ENCODE peak calls at places on chromosomes 16 and 17, in four cellular contexts. G is A549, U is HepG2, D is GM12878. P is an unnamed sample.

GRCh38 chr16:25063865-25064264 is 47.7 kb upstream of the LCMT1 start:
- DNase-seq in D (no peak), U (peak), G (no peak), P (no peak)

GRCh38 chr16:30434852-30435251 is 5.0 kb upstream of the DCTPP1 start:
- DNase-seq in U (no peak), G (no peak), D (no peak), P (no peak)

GRCh38 chr16:28495098-28495793 is 803 bp downstream of the APOBR start:
- DNase-seq in G (no peak), D (no peak), U (no peak), P (no peak)

GRCh38 chr16:75379911-75380847 is 53.1 kb downstream of the CFDP1 start:
- DNase-seq in D (peak), G (no peak), U (no peak), P (no peak)

GRCh38 chr17:73474370-73474988 is 162.7 kb upstream of the CDC42EP4 start:
- DNase-seq in G (peak), D (no peak), U (peak), P (peak)

GRCh38 chr17:80414508-80414802 is 512 bp upstream of the ENDOV start:
- DNase-seq in G (no peak), D (no peak), U (peak), P (no peak)

GRCh38 chr16:74939688-74940087 is 45.2 kb downstream of the WDR59 start:
- DNase-seq in U (no peak), D (no peak), G (no peak), P (no peak)

GRCh38 chr16:87864331-87864989 is 4.8 kb downstream of the SLC7A5 start:
- DNase-seq in U (no peak), D (no peak), G (no peak), P (no peak)

GRCh38 chr17:46140645-46141197 is 52.5 kb downstream of the KANSL1 start:
- DNase-seq in U (no peak), G (no peak), D (no peak), P (no peak)

GRCh38 chr17:67289174-67289876 is 44.3 kb upstream of the HELZ start:
- DNase-seq in U (no peak), G (no peak), D (no peak), P (no peak)

GRCh38 chr16:10871157-10871991 is 5.6 kb upstream of the CIITA start:
- DNase-seq in D (peak), U (peak), G (no peak), P (no peak)

GRCh38 chr16:83949724-83950001 is 3.4 kb upstream of the OSGIN1 start:
- DNase-seq in G (no peak), U (no peak), D (no peak), P (no peak)

GRCh38 chr17:75877752-75878173 is 618 bp downstream of the TRIM47 start:
- DNase-seq in D (no peak), G (no peak), U (peak), P (peak)

GRCh38 chr16:65937455-65937854 is 429.0 kb upstream of the CDH5 start:
- DNase-seq in U (no peak), G (no peak), D (no peak), P (no peak)

GRCh38 chr16:68287276-68288251 is 23.2 kb downstream of the SLC7A6OS start:
- DNase-seq in D (no peak), G (no peak), U (no peak), P (no peak)

GRCh38 chr16:72027669-72028378 is 19.3 kb downstream of the DHODH start:
- DNase-seq in G (no peak), U (peak), D (no peak), P (no peak)

GRCh38 chr16:89257757-89258465 is 40.4 kb downstream of the ZNF778 start:
- DNase-seq in G (no peak), U (no peak), D (no peak), P (peak)

GRCh38 chr16:67248401-67249177 is at the start of gene SLC9A5:
- DNase-seq in U (no peak), D (no peak), G (no peak), P (peak)

GRCh38 chr16:79282806-79283205 is 317.7 kb downstream of the MAF start:
- DNase-seq in U (no peak), D (no peak), G (no peak), P (no peak)

GRCh38 chr16:28003923-28004322 is 59.6 kb downstream of the GSG1L start:
- DNase-seq in D (no peak), G (no peak), U (no peak), P (peak)

GRCh38 chr16:75433732-75434413 is 570 bp upstream of the CFDP1 start:
- DNase-seq in D (no peak), U (peak), G (peak), P (peak)

GRCh38 chr16:90023078-90023447 is 3.8 kb upstream of the DBNDD1 start:
- DNase-seq in D (no peak), G (no peak), U (no peak), P (no peak)

GRCh38 chr16:58265480-58266052 is 29.3 kb downstream of the PRSS54 start:
- DNase-seq in G (no peak), U (no peak), D (no peak), P (no peak)

GRCh38 chr16:48949636-48950035 is 332.0 kb downstream of the CBLN1 start:
- DNase-seq in U (no peak), G (no peak), D (peak), P (no peak)

GRCh38 chr17:33964344-33964979 is 290.6 kb upstream of the CCL2 start:
- DNase-seq in G (no peak), U (peak), D (peak), P (no peak)

GRCh38 chr16:83818276-83818675 is 10.5 kb downstream of the HSBP1 start:
- DNase-seq in G (no peak), U (no peak), D (no peak), P (no peak)

GRCh38 chr16:73082608-73083007 is 34.7 kb upstream of the ZFHX3 start:
- DNase-seq in G (no peak), U (peak), D (no peak), P (no peak)

GRCh38 chr16:69384974-69385373 is 833 bp downstream of the TERF2 start:
- DNase-seq in U (no peak), G (no peak), D (no peak), P (no peak)

GRCh38 chr17:44655983-44656700 is at the start of gene MEIOC:
- DNase-seq in U (no peak), D (no peak), G (peak), P (peak)
- TF ChIP-seq PBX3 in U (no peak), D (no peak), G (no peak), P (no peak)

GRCh38 chr16:22317625-22318024 is 20.4 kb downstream of the POLR3E start:
- DNase-seq in D (no peak), G (no peak), U (no peak), P (no peak)

GRCh38 chr16:22318690-22319358 is 21.6 kb downstream of the POLR3E start:
- DNase-seq in U (peak), D (no peak), G (peak), P (peak)

GRCh38 chr16:22316411-22316811 is 19.2 kb downstream of the POLR3E start:
- DNase-seq in G (no peak), D (no peak), U (no peak), P (no peak)

GRCh38 chr16:22315979-22316378 is 18.8 kb downstream of the POLR3E start:
- DNase-seq in U (no peak), D (no peak), G (no peak), P (no peak)

DNA sequence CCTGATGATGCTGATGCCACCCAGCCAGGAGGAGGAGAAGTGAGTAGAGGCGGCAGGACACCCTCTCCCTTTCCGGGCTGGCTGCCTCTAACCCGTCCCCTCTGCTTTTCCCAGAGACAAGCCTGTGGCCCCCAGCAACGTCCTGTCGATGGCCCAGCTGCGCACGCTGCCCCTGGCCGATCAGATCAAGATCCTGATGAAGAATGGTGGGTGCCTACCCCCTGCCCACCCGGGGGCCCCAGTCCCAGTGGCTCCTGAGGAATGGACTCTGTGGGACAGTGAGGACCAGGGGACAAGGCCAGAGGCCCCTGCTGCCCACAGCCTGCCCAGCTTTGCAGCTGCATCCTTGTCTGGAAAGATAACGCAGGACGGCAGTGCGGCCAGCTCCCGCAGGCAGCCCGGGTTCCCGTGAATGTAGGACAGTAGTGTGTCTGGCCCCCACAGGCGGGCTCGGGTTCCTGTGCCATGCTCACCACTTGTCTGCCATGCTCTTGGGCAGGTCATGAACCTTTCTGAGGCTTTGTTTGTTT is 19.9 kb downstream of the POLR3E start:
- DNase-seq in D (no peak), U (no peak), G (no peak), P (no peak)
- TF ChIP-seq PBX3 in D (no peak), U (no peak), G (no peak), P (no peak)

GRCh38 chr16:1669698-1670097 is 8.4 kb upstream of the JPT2 start:
- DNase-seq in G (no peak), D (no peak), U (no peak), P (no peak)
- TF ChIP-seq PBX3 in G (no peak), D (no peak), U (no peak), P (no peak)

GRCh38 chr17:47785538-47786123 is 36.0 kb downstream of the OSBPL7 start:
- DNase-seq in D (no peak), G (no peak), U (peak), P (no peak)
- TF ChIP-seq PBX3 in D (no peak), G (no peak), U (no peak), P (no peak)

GRCh38 chr17:27586203-27586701 is 44.7 kb upstream of the LGALS9 start:
- DNase-seq in U (no peak), G (no peak), D (no peak), P (peak)
- TF ChIP-seq PBX3 in U (no peak), G (no peak), D (no peak), P (no peak)

GRCh38 chr17:74585711-74586110 is 6.4 kb downstream of the CD300LD start:
- DNase-seq in D (no peak), U (no peak), G (no peak), P (no peak)

GRCh38 chr17:74584714-74585113 is 7.4 kb downstream of the CD300LD start:
- DNase-seq in G (no peak), U (no peak), D (no peak), P (no peak)

GRCh38 chr17:74582633-74583032 is 9.4 kb downstream of the CD300LD start:
- DNase-seq in D (no peak), U (no peak), G (no peak), P (no peak)

GRCh38 chr17:74579910-74580309 is 12.2 kb downstream of the CD300LD start:
- DNase-seq in U (no peak), D (no peak), G (no peak), P (no peak)

GRCh38 chr17:74584307-74584706 is 7.8 kb downstream of the CD300LD start:
- DNase-seq in U (no peak), D (no peak), G (no peak), P (no peak)
- TF ChIP-seq PBX3 in U (no peak), D (no peak), G (no peak), P (no peak)

DNA sequence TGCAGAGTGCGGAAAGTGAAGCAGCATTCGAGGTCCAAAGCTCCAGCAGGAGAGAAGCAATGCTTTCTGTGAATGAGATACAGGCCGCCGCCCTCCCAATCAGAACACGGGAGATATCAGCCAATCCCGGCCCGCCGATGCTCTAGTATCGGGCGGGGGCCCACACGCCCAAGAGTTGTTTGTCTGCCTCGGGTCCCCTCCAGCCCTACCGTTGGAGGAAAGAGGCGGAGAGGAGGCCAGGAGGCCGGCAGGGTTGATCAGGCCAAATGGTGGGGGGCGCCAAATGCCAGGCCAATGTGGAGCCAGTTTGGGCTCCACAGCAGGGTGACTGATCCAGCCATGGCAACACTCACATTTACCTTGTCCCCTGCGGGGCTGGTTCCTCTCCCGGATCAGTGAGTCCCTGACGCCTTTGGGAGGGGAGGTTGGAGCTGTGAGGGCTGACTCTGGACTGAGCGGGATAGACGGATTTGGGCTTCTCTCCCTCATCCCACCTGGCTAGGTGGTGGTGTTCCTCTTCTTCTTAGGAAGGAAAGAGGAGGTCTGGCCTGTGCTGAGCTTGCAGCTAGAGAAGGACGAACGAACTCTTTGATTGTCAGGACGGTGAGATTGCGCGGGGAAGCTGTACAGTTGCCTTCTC is 10.4 kb upstream of the CUEDC1 start:
- DNase-seq in D (no peak), U (no peak), G (no peak), P (no peak)
- TF ChIP-seq PBX3 in D (no peak), U (no peak), G (no peak), P (no peak)

GRCh38 chr17:56499799-56500388 is 93.6 kb upstream of the NOG start:
- DNase-seq in G (no peak), D (no peak), U (peak), P (no peak)
- TF ChIP-seq PBX3 in G (no peak), D (no peak), U (no peak), P (no peak)